ENCODE peak calls at places on chromosomes 16 and 17, in five cellular contexts. One of them, this sample, is unnamed.

GRCh38 chr17:78343099-78343432 is 16.8 kb downstream of the SOCS3 start:
- DNase-seq in ecto neural progenitor cell: no peak
- DNase-seq in activated naive CD8-positive, alpha-beta T cell treated with anti-CD3 and anti-CD28 coated beads, Interleukin-2, amount 50 U/mL, for 24 hours: peak
- DNase-seq in NCI-H1417: no peak
- DNase-seq in stimulated activated CD8-positive, alpha-beta memory T cell treated with anti-CD3 and anti-CD28 coated beads, Interleukin-4, amount 100 ng/mL, for 1 hour: no peak
- DNase-seq in this sample: no peak

GRCh38 chr17:2346475-2346874 is 9.2 kb downstream of the SGSM2 start:
- DNase-seq in activated naive CD8-positive, alpha-beta T cell treated with anti-CD3 and anti-CD28 coated beads, Interleukin-2, amount 50 U/mL, for 24 hours: no peak
- DNase-seq in ecto neural progenitor cell: no peak
- DNase-seq in NCI-H1417: no peak
- DNase-seq in stimulated activated CD8-positive, alpha-beta memory T cell treated with anti-CD3 and anti-CD28 coated beads, Interleukin-4, amount 100 ng/mL, for 1 hour: no peak
- DNase-seq in this sample: no peak

GRCh38 chr17:57404073-57404472 is 147.8 kb downstream of the MSI2 start:
- DNase-seq in activated naive CD8-positive, alpha-beta T cell treated with anti-CD3 and anti-CD28 coated beads, Interleukin-2, amount 50 U/mL, for 24 hours: no peak
- DNase-seq in NCI-H1417: no peak
- DNase-seq in stimulated activated CD8-positive, alpha-beta memory T cell treated with anti-CD3 and anti-CD28 coated beads, Interleukin-4, amount 100 ng/mL, for 1 hour: no peak
- DNase-seq in ecto neural progenitor cell: no peak
- DNase-seq in this sample: no peak

GRCh38 chr16:85125570-85126382 is 13.5 kb upstream of the CIBAR2 start:
- DNase-seq in activated naive CD8-positive, alpha-beta T cell treated with anti-CD3 and anti-CD28 coated beads, Interleukin-2, amount 50 U/mL, for 24 hours: no peak
- DNase-seq in ecto neural progenitor cell: peak
- DNase-seq in NCI-H1417: no peak
- DNase-seq in stimulated activated CD8-positive, alpha-beta memory T cell treated with anti-CD3 and anti-CD28 coated beads, Interleukin-4, amount 100 ng/mL, for 1 hour: no peak
- DNase-seq in this sample: no peak

GRCh38 chr17:64115871-64116534 is 13.9 kb downstream of the ERN1 start:
- DNase-seq in ecto neural progenitor cell: no peak
- DNase-seq in activated naive CD8-positive, alpha-beta T cell treated with anti-CD3 and anti-CD28 coated beads, Interleukin-2, amount 50 U/mL, for 24 hours: no peak
- DNase-seq in NCI-H1417: no peak
- DNase-seq in stimulated activated CD8-positive, alpha-beta memory T cell treated with anti-CD3 and anti-CD28 coated beads, Interleukin-4, amount 100 ng/mL, for 1 hour: no peak
- DNase-seq in this sample: peak

GRCh38 chr16:80122155-80122554 is 418.6 kb upstream of the DYNLRB2 start:
- DNase-seq in activated naive CD8-positive, alpha-beta T cell treated with anti-CD3 and anti-CD28 coated beads, Interleukin-2, amount 50 U/mL, for 24 hours: no peak
- DNase-seq in stimulated activated CD8-positive, alpha-beta memory T cell treated with anti-CD3 and anti-CD28 coated beads, Interleukin-4, amount 100 ng/mL, for 1 hour: no peak
- DNase-seq in ecto neural progenitor cell: no peak
- DNase-seq in NCI-H1417: no peak
- DNase-seq in this sample: no peak

GRCh38 chr16:74563828-74564263 is 43.1 kb downstream of the GLG1 start:
- DNase-seq in stimulated activated CD8-positive, alpha-beta memory T cell treated with anti-CD3 and anti-CD28 coated beads, Interleukin-4, amount 100 ng/mL, for 1 hour: no peak
- DNase-seq in ecto neural progenitor cell: no peak
- DNase-seq in activated naive CD8-positive, alpha-beta T cell treated with anti-CD3 and anti-CD28 coated beads, Interleukin-2, amount 50 U/mL, for 24 hours: peak
- DNase-seq in NCI-H1417: no peak
- DNase-seq in this sample: no peak

GRCh38 chr17:245611-246010 is 64.2 kb upstream of the DOC2B start:
- DNase-seq in ecto neural progenitor cell: no peak
- DNase-seq in activated naive CD8-positive, alpha-beta T cell treated with anti-CD3 and anti-CD28 coated beads, Interleukin-2, amount 50 U/mL, for 24 hours: no peak
- DNase-seq in NCI-H1417: no peak
- DNase-seq in stimulated activated CD8-positive, alpha-beta memory T cell treated with anti-CD3 and anti-CD28 coated beads, Interleukin-4, amount 100 ng/mL, for 1 hour: no peak
- DNase-seq in this sample: no peak

GRCh38 chr16:84730406-84731106 is 30.8 kb downstream of the USP10 start:
- DNase-seq in NCI-H1417: no peak
- DNase-seq in ecto neural progenitor cell: no peak
- DNase-seq in activated naive CD8-positive, alpha-beta T cell treated with anti-CD3 and anti-CD28 coated beads, Interleukin-2, amount 50 U/mL, for 24 hours: peak
- DNase-seq in stimulated activated CD8-positive, alpha-beta memory T cell treated with anti-CD3 and anti-CD28 coated beads, Interleukin-4, amount 100 ng/mL, for 1 hour: no peak
- DNase-seq in this sample: peak